ENCODE peak calls at places on chromosome 15, in six cellular contexts. V, X, R, A, O and E are unnamed samples.

GRCh38 chr15:77026501-77027110 is 31.7 kb downstream of the PSTPIP1 start:
- DNase-seq in V (peak), X (no peak), R (no peak), A (no peak), O (no peak), E (no peak)

GRCh38 chr15:43127752-43128151 is 5.6 kb upstream of the TMEM62 start:
- DNase-seq in V (no peak), X (no peak), R (no peak), A (no peak), O (no peak), E (no peak)

GRCh38 chr15:90301901-90302300 is 36.4 kb downstream of the NGRN start:
- DNase-seq in V (no peak), X (no peak), R (no peak), A (no peak), O (no peak), E (no peak)

GRCh38 chr15:80736571-80736970 is 41.5 kb downstream of the ABHD17C start:
- DNase-seq in V (no peak), X (no peak), R (no peak), A (no peak), O (no peak), E (no peak)

GRCh38 chr15:89642106-89642505 is 13.2 kb downstream of the KIF7 start:
- DNase-seq in V (no peak), X (no peak), R (no peak), A (no peak), O (no peak), E (no peak)

GRCh38 chr15:93997071-93997658 is 234.2 kb upstream of the MCTP2 start:
- DNase-seq in V (no peak), X (no peak), R (peak), A (no peak), O (no peak), E (no peak)

GRCh38 chr15:76996526-76997401 is 1.8 kb downstream of the PSTPIP1 start:
- DNase-seq in V (peak), X (no peak), R (peak), A (peak), O (no peak), E (no peak)

GRCh38 chr15:38084289-38084688 is 149.8 kb downstream of the TMCO5A start:
- DNase-seq in V (no peak), X (no peak), R (peak), A (no peak), O (no peak), E (no peak)

GRCh38 chr15:27183182-27183581 is 212.2 kb downstream of the GABRG3 start:
- DNase-seq in V (no peak), X (no peak), R (no peak), A (no peak), O (no peak), E (no peak)

GRCh38 chr15:60059186-60059585 is 55.1 kb downstream of the FOXB1 start:
- DNase-seq in V (no peak), X (no peak), R (no peak), A (no peak), O (no peak), E (no peak)

GRCh38 chr15:55279746-55280351 is 9.8 kb downstream of the RAB27A start:
- DNase-seq in V (no peak), X (no peak), R (peak), A (no peak), O (no peak), E (no peak)

GRCh38 chr15:81285461-81285860 is 38.5 kb downstream of the STARD5 start:
- DNase-seq in V (no peak), X (no peak), R (no peak), A (no peak), O (no peak), E (no peak)

GRCh38 chr15:56723787-56724186 is 9.5 kb downstream of the ZNF280D start:
- DNase-seq in V (no peak), X (no peak), R (no peak), A (no peak), O (no peak), E (no peak)

GRCh38 chr15:74598126-74598842 is 17.4 kb upstream of the CLK3 start:
- DNase-seq in V (peak), X (peak), R (peak), A (peak), O (peak), E (peak)

GRCh38 chr15:60423540-60423939 is 25.8 kb upstream of the ANXA2 start:
- DNase-seq in V (no peak), X (no peak), R (peak), A (no peak), O (peak), E (no peak)

GRCh38 chr15:39403674-39404117 is 177.2 kb upstream of the THBS1 start:
- DNase-seq in V (no peak), X (no peak), R (peak), A (no peak), O (no peak), E (no peak)

GRCh38 chr15:28086175-28086703 is 12.9 kb downstream of the OCA2 start:
- DNase-seq in V (no peak), X (peak), R (peak), A (no peak), O (no peak), E (peak)

GRCh38 chr15:48177875-48178611 is at the start of gene MYEF2:
- DNase-seq in V (peak), X (peak), R (peak), A (peak), O (peak), E (peak)

GRCh38 chr15:39448409-39448808 is 132.5 kb upstream of the THBS1 start:
- DNase-seq in V (no peak), X (no peak), R (no peak), A (no peak), O (no peak), E (no peak)

GRCh38 chr15:52139599-52140462 is 27.3 kb upstream of the BCL2L10 start:
- DNase-seq in V (peak), X (peak), R (peak), A (peak), O (peak), E (peak)

GRCh38 chr15:100097342-100097899 is 244.4 kb downstream of the ADAMTS17 start:
- DNase-seq in V (no peak), X (no peak), R (no peak), A (no peak), O (no peak), E (no peak)

GRCh38 chr15:90054618-90055097 is 47.6 kb downstream of the IDH2 start:
- DNase-seq in V (no peak), X (no peak), R (no peak), A (no peak), O (no peak), E (no peak)

GRCh38 chr15:73717802-73718201 is 33.6 kb downstream of the CD276 start:
- DNase-seq in V (no peak), X (no peak), R (no peak), A (no peak), O (no peak), E (no peak)

GRCh38 chr15:34682673-34683072 is 72.1 kb downstream of the GJD2 start:
- DNase-seq in V (no peak), X (no peak), R (peak), A (no peak), O (no peak), E (no peak)

GRCh38 chr15:63466378-63467192 is 37.8 kb upstream of the USP3 start:
- DNase-seq in V (no peak), X (peak), R (peak), A (no peak), O (peak), E (no peak)

GRCh38 chr15:70271422-70272088 is 173.8 kb upstream of the TLE3 start:
- DNase-seq in V (peak), X (no peak), R (peak), A (peak), O (peak), E (no peak)

GRCh38 chr15:48427479-48427878 is 96.2 kb downstream of the DUT start:
- DNase-seq in V (no peak), X (no peak), R (no peak), A (no peak), O (no peak), E (no peak)

GRCh38 chr15:85667491-85668424 is 127.0 kb downstream of the KLHL25 start:
- DNase-seq in V (no peak), X (peak), R (peak), A (no peak), O (no peak), E (peak)

GRCh38 chr15:56356616-56357015 is 8.6 kb upstream of the TEX9 start:
- DNase-seq in V (no peak), X (no peak), R (peak), A (no peak), O (no peak), E (no peak)

GRCh38 chr15:36810656-36811449 is 231.4 kb downstream of the CDIN1 start:
- DNase-seq in V (no peak), X (no peak), R (no peak), A (no peak), O (no peak), E (no peak)

GRCh38 chr15:43198992-43199391 is 13.8 kb downstream of the CCNDBP1 start:
- DNase-seq in V (no peak), X (no peak), R (no peak), A (no peak), O (no peak), E (no peak)

GRCh38 chr15:60381148-60381788 is 16.5 kb downstream of the ANXA2 start:
- DNase-seq in V (no peak), X (no peak), R (peak), A (no peak), O (no peak), E (no peak)

GRCh38 chr15:88680241-88680910 is 41.6 kb downstream of the ISG20 start:
- DNase-seq in V (no peak), X (no peak), R (no peak), A (no peak), O (no peak), E (no peak)

GRCh38 chr15:35842631-35843030 is 296.7 kb upstream of the DPH6 start:
- DNase-seq in V (no peak), X (no peak), R (no peak), A (no peak), O (no peak), E (no peak)

GRCh38 chr15:81419304-81419943 is 45.4 kb upstream of the TMC3 start:
- DNase-seq in V (no peak), X (no peak), R (peak), A (no peak), O (peak), E (no peak)

GRCh38 chr15:70118599-70118998 is 20.9 kb upstream of the TLE3 start:
- DNase-seq in V (no peak), X (no peak), R (no peak), A (no peak), O (no peak), E (no peak)

GRCh38 chr15:68261241-68261640 is 16.3 kb upstream of the FEM1B start:
- DNase-seq in V (no peak), X (no peak), R (no peak), A (no peak), O (no peak), E (no peak)

GRCh38 chr15:68252925-68253534 is 23.5 kb upstream of the CLN6 start:
- DNase-seq in V (no peak), X (peak), R (peak), A (no peak), O (peak), E (no peak)

GRCh38 chr15:68259883-68260282 is 17.7 kb upstream of the FEM1B start:
- DNase-seq in V (no peak), X (no peak), R (no peak), A (no peak), O (no peak), E (no peak)

GRCh38 chr15:68258684-68259083 is 18.9 kb upstream of the FEM1B start:
- DNase-seq in V (no peak), X (no peak), R (no peak), A (peak), O (no peak), E (no peak)

DNA sequence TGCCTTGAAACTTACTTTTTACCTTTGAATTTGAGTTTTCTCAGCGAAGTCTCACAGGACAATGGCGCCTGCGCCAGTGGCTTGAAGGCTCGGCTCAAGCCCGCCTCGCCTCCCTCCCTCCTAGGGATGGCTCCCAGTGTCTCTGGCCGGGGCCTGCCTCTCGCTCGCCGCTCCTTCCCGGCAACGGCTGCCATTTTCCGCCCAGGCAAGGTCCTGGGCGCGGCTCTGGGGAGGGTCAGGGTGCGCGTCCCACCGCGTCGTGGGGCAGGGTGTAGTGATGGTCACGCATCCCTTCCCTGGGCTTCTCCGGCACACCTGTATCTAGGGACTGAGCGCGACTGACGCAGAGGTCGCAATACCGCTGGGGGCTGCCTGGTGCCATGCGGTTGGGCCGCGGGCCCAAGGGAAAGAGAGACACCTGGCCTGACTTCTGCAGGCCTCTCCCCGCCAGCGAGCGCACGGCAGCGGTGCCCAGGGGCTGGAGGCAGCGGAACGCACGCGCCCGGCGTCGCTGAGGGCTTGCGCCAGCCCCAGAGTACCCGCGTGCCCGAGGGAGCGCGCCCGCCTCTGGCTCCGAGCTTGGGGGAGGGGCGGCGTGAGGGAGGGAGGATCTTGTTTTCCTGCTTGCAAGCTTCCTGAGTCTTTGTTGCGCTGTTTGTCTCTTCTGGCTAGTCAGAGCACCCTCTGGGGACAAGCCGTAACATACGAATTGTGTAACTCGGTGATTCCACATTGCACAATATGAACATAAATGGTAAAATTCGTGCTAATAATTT is 20.7 kb upstream of the FEM1B start:
- DNase-seq in V (peak), X (peak), R (peak), A (peak), O (peak), E (peak)
- H3K4me3 ChIP-seq in V (peak), X (peak), R (peak), A (peak), O (peak), E (peak)

GRCh38 chr15:65873271-65873670 is 4.0 kb downstream of the RAB11A start:
- DNase-seq in V (no peak), X (no peak), R (no peak), A (no peak), O (no peak), E (no peak)
- H3K4me3 ChIP-seq in V (no peak), X (no peak), R (no peak), A (no peak), O (no peak), E (no peak)

GRCh38 chr15:96595951-96596350 is 265.5 kb downstream of the NR2F2 start:
- DNase-seq in V (no peak), X (no peak), R (no peak), A (no peak), O (no peak), E (no peak)

DNA sequence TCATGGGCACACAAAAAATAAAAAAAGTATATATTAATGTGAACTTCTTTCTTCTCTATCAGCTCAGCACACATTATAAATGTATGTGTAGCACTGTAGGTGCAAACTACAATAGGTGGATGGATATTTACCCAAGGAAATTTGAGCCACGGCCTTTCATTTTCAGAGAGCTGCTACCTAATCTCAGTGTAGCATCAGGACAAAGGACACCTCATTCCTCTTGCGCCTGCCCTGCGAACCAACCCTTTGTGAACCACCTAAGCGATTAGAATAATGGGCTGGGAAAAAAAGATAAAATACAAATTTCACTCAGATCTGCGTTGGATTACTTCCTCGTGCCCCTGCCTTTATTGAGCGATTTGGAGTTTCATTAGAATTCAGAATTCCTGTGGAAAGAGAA is 263.2 kb downstream of the NR2F2 start:
- DNase-seq in V (no peak), X (no peak), R (no peak), A (no peak), O (peak), E (no peak)
- H3K4me3 ChIP-seq in V (no peak), X (no peak), R (no peak), A (no peak), O (peak), E (no peak)

GRCh38 chr15:67009576-67010569 is 55.5 kb upstream of the SMAD3 start:
- DNase-seq in V (no peak), X (no peak), R (no peak), A (no peak), O (no peak), E (no peak)

GRCh38 chr15:67006089-67007065 is 59.0 kb upstream of the SMAD3 start:
- DNase-seq in V (no peak), X (no peak), R (peak), A (no peak), O (no peak), E (no peak)

GRCh38 chr15:67013696-67014095 is 51.7 kb upstream of the SMAD3 start:
- DNase-seq in V (no peak), X (peak), R (peak), A (peak), O (peak), E (no peak)

GRCh38 chr15:67010898-67011619 is 54.3 kb upstream of the SMAD3 start:
- DNase-seq in V (no peak), X (no peak), R (no peak), A (no peak), O (no peak), E (no peak)

DNA sequence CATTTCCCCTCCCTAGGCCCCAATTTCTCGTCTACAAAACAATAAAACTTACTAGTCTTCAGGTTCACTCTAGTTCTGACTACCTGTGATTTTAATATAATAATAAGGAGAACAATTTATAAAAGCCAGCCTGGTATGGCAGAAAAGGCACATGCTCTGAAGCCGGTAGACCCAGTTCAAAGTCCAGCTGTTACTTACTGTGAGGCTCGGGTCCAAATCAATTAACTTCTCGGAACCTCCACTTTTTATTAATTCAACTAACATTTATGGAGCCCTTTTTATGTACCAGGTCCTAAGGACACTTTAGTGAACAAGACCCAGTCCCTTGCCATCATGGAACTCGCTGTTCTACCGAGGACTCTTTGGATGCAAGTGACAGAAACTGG is 53.8 kb upstream of the SMAD3 start:
- DNase-seq in V (no peak), X (no peak), R (no peak), A (no peak), O (no peak), E (no peak)
- H3K4me3 ChIP-seq in V (no peak), X (no peak), R (no peak), A (no peak), O (no peak), E (no peak)

DNA sequence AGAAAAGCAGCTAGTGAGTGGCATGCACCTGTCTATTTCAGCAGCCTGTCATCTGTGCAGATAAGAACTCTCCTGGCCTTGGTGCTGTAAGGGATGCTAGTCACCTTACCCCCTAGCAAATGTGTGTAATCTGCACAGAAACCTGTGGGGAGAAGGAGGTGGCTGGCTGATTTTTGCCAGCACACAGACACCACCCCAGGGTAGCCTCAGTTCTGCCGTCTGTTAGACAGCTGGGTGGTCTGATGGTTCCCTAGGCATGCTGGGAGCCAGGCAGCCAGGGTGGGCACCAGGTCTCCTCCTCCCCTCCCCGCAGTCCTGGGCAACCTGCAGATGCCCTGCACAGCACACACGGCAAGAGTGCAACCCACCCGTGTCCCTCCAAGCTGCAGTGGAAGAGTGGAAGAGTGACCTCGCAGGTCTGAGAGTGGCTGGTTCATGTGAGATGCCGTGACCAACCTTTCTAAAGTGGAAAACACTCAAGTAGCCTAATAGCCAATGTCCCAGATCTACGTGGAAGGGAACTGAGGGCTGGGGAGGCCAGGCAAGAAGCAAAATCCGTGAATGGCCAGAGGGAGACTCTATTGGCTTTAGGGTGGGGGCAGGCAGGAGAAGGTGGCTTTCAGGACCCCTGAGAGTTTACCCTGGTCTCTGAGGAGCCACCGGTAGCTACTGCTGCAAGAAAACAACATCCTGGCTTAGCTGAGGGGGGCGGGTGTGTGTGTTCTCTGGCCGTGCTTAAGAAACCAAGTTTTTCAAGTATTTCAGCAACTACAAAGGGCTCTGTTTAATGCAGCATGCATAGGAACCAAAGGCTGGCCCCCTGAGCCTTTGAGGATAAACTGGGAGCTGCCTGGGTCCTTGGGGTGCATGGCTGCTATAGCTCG is 47.3 kb upstream of the TRPM1 start:
- DNase-seq in V (no peak), X (no peak), R (no peak), A (no peak), O (no peak), E (no peak)
- H3K4me3 ChIP-seq in V (no peak), X (no peak), R (no peak), A (no peak), O (no peak), E (no peak)